ENCODE peak calls at places on chromosome 1, in four cellular contexts. A is CD4-positive, alpha-beta T cell; R is NCI-H748 treated with DMSO at 0.1 percent for 48 hours; Y is iPS-NIHi11. H is an unnamed sample.

GRCh38 chr1:38923607-38924006 is 18.0 kb downstream of the RHBDL2 start:
- DNase-seq in R (no peak), Y (no peak), A (no peak), H (no peak)

GRCh38 chr1:226549937-226550670 is 1.5 kb downstream of the STUM start:
- DNase-seq in Y (peak), A (no peak), R (no peak), H (peak)

GRCh38 chr1:58922302-58923089 is 138.6 kb upstream of the JUN start:
- DNase-seq in A (no peak), R (no peak), Y (no peak), H (no peak)

GRCh38 chr1:243325305-243325890 is 69.6 kb downstream of the SDCCAG8 start:
- DNase-seq in Y (peak), A (no peak), R (peak), H (peak)

GRCh38 chr1:12773438-12773837 is at the start of gene PRAMEF12:
- DNase-seq in Y (no peak), R (no peak), A (no peak), H (no peak)

GRCh38 chr1:60765204-60765603 is 317.2 kb upstream of the NFIA start:
- DNase-seq in Y (peak), A (no peak), R (peak), H (peak)

GRCh38 chr1:84907095-84907827 is 14.3 kb upstream of the LPAR3 start:
- DNase-seq in A (no peak), Y (no peak), R (no peak), H (no peak)

GRCh38 chr1:84603941-84604830 is 29.9 kb upstream of the CTBS start:
- DNase-seq in Y (no peak), R (peak), A (no peak), H (no peak)

GRCh38 chr1:9085306-9085940 is 16.0 kb upstream of the SLC2A5 start:
- DNase-seq in R (no peak), A (no peak), Y (no peak), H (no peak)